ENCODE peak calls at places on chromosomes 12 and 14, in seven cellular contexts. J is CD8-positive, alpha-beta T cell; B is aorta; U is HepG2; F is right lobe of liver; I is T-helper 17 cell; H is stimulated activated memory B cell treated with anti-CD40 and anti-IgM and Interleukin-4, amounts not matched to agents 10 μg/mL and 1 μg/mL and 100 μg/mL, for 72 hours. T is an unnamed sample.
A peak's percentile ranks its signal among the peaks of the same experiment; 100 is the strongest.

GRCh38 chr14:34359423-34360120 is 102.5 kb downstream of the SPTSSA start:
- ATAC-seq in H (no peak), U (peak; percentile 15), J (no peak), F (no peak), I (no peak), B (no peak), T (no peak)

GRCh38 chr12:1122803-1123202 is 131.8 kb downstream of the ERC1 start:
- ATAC-seq in F (no peak), H (no peak), I (peak; percentile 99), J (peak; percentile 94), B (no peak), U (no peak), T (no peak)

GRCh38 chr12:106896603-106897002 is 59.1 kb upstream of the TMEM263 start:
- ATAC-seq in B (no peak), J (no peak), H (no peak), I (no peak), U (no peak), F (no peak), T (no peak)

GRCh38 chr12:2794261-2794735 is 472 bp upstream of the FKBP4 start:
- ATAC-seq in F (peak; percentile 59), B (peak; percentile 77), H (peak; percentile 48), U (no peak), J (peak; percentile 5), I (peak; percentile 11), T (peak; percentile 31)

GRCh38 chr12:88638956-88639355 is 58.7 kb upstream of the KITLG start:
- ATAC-seq in J (no peak), U (no peak), I (no peak), B (no peak), F (peak; percentile 33), H (no peak), T (peak; percentile 75)

GRCh38 chr12:116141110-116141832 is 136.2 kb downstream of the MED13L start:
- ATAC-seq in F (peak; percentile 5), U (no peak), H (no peak), I (no peak), J (no peak), B (no peak), T (no peak)

GRCh38 chr14:85288041-85288440 is 241.9 kb upstream of the FLRT2 start:
- ATAC-seq in F (no peak), J (no peak), I (no peak), U (no peak), H (no peak), B (no peak), T (no peak)

GRCh38 chr12:69354561-69355187 is 4.9 kb upstream of the YEATS4 start:
- ATAC-seq in B (no peak), J (no peak), F (no peak), H (no peak), I (no peak), U (peak; percentile 65), T (no peak)

GRCh38 chr12:57011438-57012424 is 4.6 kb downstream of the TAC3 start:
- ATAC-seq in J (peak; percentile 27), U (no peak), I (peak; percentile 76), H (peak; percentile 63), F (no peak), B (no peak), T (no peak)